ENCODE peak calls at places on chromosome 1, in eight cellular contexts. J, P, G, I, Y, D, T and H are unnamed samples.

GRCh38 chr1:220711086-220711809 is 21.1 kb downstream of the C1orf115 start:
- DNase-seq in J (no peak), P (no peak), G (no peak), I (no peak), Y (no peak), D (no peak), T (no peak), H (no peak)

GRCh38 chr1:31830065-31830464 is 14.2 kb upstream of the SPOCD1 start:
- DNase-seq in J (no peak), P (no peak), G (no peak), I (no peak), Y (no peak), D (no peak), T (no peak), H (no peak)

GRCh38 chr1:167722152-167722869 is 529 bp downstream of the MPZL1 start:
- DNase-seq in J (peak; percentile 78), P (peak; percentile 21), G (peak; percentile 35), I (peak; percentile 55), Y (peak; percentile 49), D (no peak), T (peak; percentile 9), H (peak; percentile 90)

GRCh38 chr1:209580577-209580976 is 2.9 kb upstream of the CAMK1G start:
- DNase-seq in J (no peak), P (no peak), G (no peak), I (no peak), Y (no peak), D (no peak), T (no peak), H (no peak)

GRCh38 chr1:116471241-116471640 is 98.2 kb downstream of the ATP1A1 start:
- DNase-seq in J (no peak), P (no peak), G (no peak), I (no peak), Y (no peak), D (no peak), T (no peak), H (no peak)

GRCh38 chr1:117093870-117094621 is 27.5 kb downstream of the TRIM45 start:
- DNase-seq in J (peak; percentile 38), P (peak; percentile 75), G (peak; percentile 31), I (peak; percentile 35), Y (peak; percentile 95), D (peak; percentile 75), T (peak; percentile 8), H (peak; percentile 33)

GRCh38 chr1:230211436-230212145 is 144.6 kb downstream of the GALNT2 start:
- DNase-seq in J (no peak), P (no peak), G (no peak), I (no peak), Y (no peak), D (no peak), T (no peak), H (no peak)

GRCh38 chr1:236289492-236290131 is 7.9 kb upstream of the ERO1B start:
- DNase-seq in J (no peak), P (no peak), G (no peak), I (no peak), Y (no peak), D (no peak), T (no peak), H (no peak)